ENCODE peak calls at places on chromosomes 3 and 15, in nine cellular contexts. C, F, N, S, E, G, A, P and W are unnamed samples.

GRCh38 chr15:99117563-99118257 is 12.8 kb downstream of the SYNM start:
- DNase-seq in G (no peak), S (no peak), A (no peak), N (no peak), P (no peak), E (no peak), C (no peak), F (no peak), W (peak)

GRCh38 chr3:128610671-128611070 is 39.9 kb downstream of the RPN1 start:
- DNase-seq in N (no peak), E (no peak), C (no peak), F (no peak), P (no peak), G (no peak), S (no peak), A (no peak), W (no peak)

GRCh38 chr3:3799173-3800075 is at the start of gene LRRN1:
- DNase-seq in N (peak), E (peak), A (peak), G (peak), S (peak), C (no peak), F (no peak), P (no peak), W (peak)

GRCh38 chr15:55420171-55420871 is 12.0 kb downstream of the PIERCE2 start:
- DNase-seq in C (no peak), G (no peak), A (no peak), E (no peak), F (no peak), P (no peak), S (no peak), N (no peak), W (no peak)

GRCh38 chr15:101541501-101542292 is 52.2 kb upstream of the PCSK6 start:
- DNase-seq in P (no peak), A (no peak), E (no peak), C (no peak), S (no peak), G (no peak), F (no peak), N (no peak), W (no peak)

GRCh38 chr15:63473007-63473748 is 31.2 kb upstream of the USP3 start:
- DNase-seq in F (no peak), G (no peak), N (no peak), S (no peak), P (no peak), C (no peak), A (no peak), E (no peak), W (no peak)

GRCh38 chr3:27623085-27623753 is 98.9 kb downstream of the EOMES start:
- DNase-seq in P (no peak), A (no peak), N (peak), C (no peak), F (peak), S (no peak), E (no peak), G (no peak), W (no peak)

GRCh38 chr3:66931286-66931685 is 66.8 kb upstream of the KBTBD8 start:
- DNase-seq in P (no peak), A (no peak), N (no peak), C (no peak), G (no peak), E (no peak), S (peak), F (no peak), W (no peak)

GRCh38 chr3:99119312-99119810 is 217.9 kb upstream of the DCBLD2 start:
- DNase-seq in E (no peak), G (no peak), C (no peak), A (no peak), S (no peak), N (no peak), F (no peak), P (no peak), W (no peak)

GRCh38 chr3:13347390-13347966 is 72.6 kb downstream of the NUP210 start:
- DNase-seq in G (no peak), S (peak), C (no peak), P (no peak), F (peak), E (no peak), N (peak), A (no peak), W (no peak)

GRCh38 chr15:48393650-48394049 is 62.4 kb downstream of the DUT start:
- DNase-seq in S (no peak), E (no peak), N (peak), A (no peak), P (no peak), F (no peak), G (no peak), C (peak), W (peak)

GRCh38 chr3:63967675-63968611 is 55.4 kb downstream of the PSMD6 start:
- DNase-seq in P (no peak), E (peak), F (peak), G (no peak), N (peak), S (peak), C (peak), A (no peak), W (no peak)

GRCh38 chr3:78970656-78971055 is 797.1 kb downstream of the ROBO1 start:
- DNase-seq in C (no peak), F (no peak), A (no peak), E (no peak), G (no peak), N (no peak), S (no peak), P (no peak), W (no peak)

GRCh38 chr3:14523792-14524191 is 16.4 kb downstream of the GRIP2 start:
- DNase-seq in G (no peak), C (no peak), A (no peak), N (no peak), S (no peak), E (no peak), P (no peak), F (no peak), W (no peak)

GRCh38 chr3:52393959-52394670 is 50.8 kb downstream of the SEMA3G start:
- DNase-seq in N (no peak), C (no peak), G (no peak), P (no peak), F (no peak), A (no peak), S (no peak), E (no peak), W (peak)

GRCh38 chr3:12891985-12892839 is 50.8 kb upstream of the RPL32 start:
- DNase-seq in S (peak), P (peak), G (peak), C (peak), A (peak), E (peak), F (peak), N (no peak), W (peak)

GRCh38 chr3:16474304-16474703 is 39.2 kb downstream of the RFTN1 start:
- DNase-seq in A (no peak), E (no peak), S (peak), P (no peak), C (peak), G (no peak), N (no peak), F (no peak), W (no peak)

GRCh38 chr15:37981781-37982180 is 47.3 kb downstream of the TMCO5A start:
- DNase-seq in S (peak), E (no peak), C (peak), A (no peak), P (peak), G (no peak), F (no peak), N (no peak), W (no peak)

GRCh38 chr15:41683955-41684354 is 23.8 kb downstream of the MGA start:
- DNase-seq in G (no peak), C (no peak), S (no peak), P (no peak), E (no peak), N (no peak), A (no peak), F (no peak), W (no peak)

GRCh38 chr15:61032600-61033286 is 196.4 kb downstream of the RORA start:
- DNase-seq in P (no peak), C (no peak), N (no peak), A (no peak), E (no peak), G (no peak), F (no peak), S (no peak), W (no peak)

GRCh38 chr3:134309987-134310700 is 59.5 kb upstream of the RYK start:
- DNase-seq in F (no peak), S (no peak), N (no peak), C (peak), E (no peak), A (no peak), G (no peak), P (no peak), W (peak)

GRCh38 chr15:74906450-74907276 is at the start of gene FAM219B:
- DNase-seq in S (peak), P (peak), N (peak), E (peak), C (peak), A (peak), G (peak), F (peak), W (peak)

GRCh38 chr3:126394179-126394976 is at the start of gene CFAP100:
- DNase-seq in N (peak), P (no peak), A (peak), F (peak), E (no peak), C (no peak), S (peak), G (peak), W (peak)

GRCh38 chr15:99618941-99619411 is 53.2 kb downstream of the MEF2A start:
- DNase-seq in E (no peak), P (no peak), A (no peak), G (no peak), N (no peak), S (peak), C (no peak), F (peak), W (no peak)

GRCh38 chr3:34363871-34364270 is 565.4 kb downstream of the PDCD6IP start:
- DNase-seq in G (no peak), S (no peak), P (no peak), F (no peak), E (no peak), C (no peak), A (no peak), N (no peak), W (no peak)

GRCh38 chr15:33581032-33581431 is 270.3 kb downstream of the RYR3 start:
- DNase-seq in F (no peak), C (peak), E (no peak), P (no peak), G (no peak), S (peak), A (peak), N (no peak), W (no peak)